ENCODE peak calls at places on chromosomes 12 and 14, in four cellular contexts. One of them, this sample, is unnamed. For H3K4me1, the result is how much of the 10 kb centered on the place peaks cover.

GRCh38 chr14:91752956-91753355 is 21.1 kb upstream of the CATSPERB start:
- DNase-seq in gastrocnemius medialis: no peak
- DNase-seq in cardiac muscle cell: no peak
- DNase-seq in body of pancreas: no peak
- DNase-seq in this sample: no peak

GRCh38 chr12:49041881-49042484 is 18.6 kb downstream of the KMT2D start:
- DNase-seq in gastrocnemius medialis: no peak
- DNase-seq in cardiac muscle cell: no peak
- DNase-seq in body of pancreas: no peak
- DNase-seq in this sample: no peak

GRCh38 chr12:113497709-113498108 is 26.0 kb upstream of the LHX5 start:
- DNase-seq in gastrocnemius medialis: no peak
- DNase-seq in cardiac muscle cell: no peak
- DNase-seq in body of pancreas: no peak
- DNase-seq in this sample: no peak

GRCh38 chr14:89531661-89532335 is 114.8 kb upstream of the FOXN3 start:
- DNase-seq in gastrocnemius medialis: no peak
- DNase-seq in cardiac muscle cell: no peak
- DNase-seq in body of pancreas: no peak
- DNase-seq in this sample: no peak

GRCh38 chr12:51900323-51900889 is 6.9 kb upstream of the ACVRL1 start:
- DNase-seq in gastrocnemius medialis: no peak
- DNase-seq in cardiac muscle cell: no peak
- DNase-seq in body of pancreas: no peak
- DNase-seq in this sample: no peak

GRCh38 chr14:104868811-104869572 is 3.9 kb downstream of the CEP170B start:
- DNase-seq in gastrocnemius medialis: no peak
- DNase-seq in cardiac muscle cell: no peak
- DNase-seq in body of pancreas: peak
- DNase-seq in this sample: no peak

GRCh38 chr14:103140316-103141109 is 17.3 kb downstream of the TNFAIP2 start:
- DNase-seq in gastrocnemius medialis: no peak
- DNase-seq in cardiac muscle cell: no peak
- DNase-seq in body of pancreas: peak
- DNase-seq in this sample: no peak

GRCh38 chr12:109580684-109581333 is 7.2 kb downstream of the MVK start:
- DNase-seq in gastrocnemius medialis: no peak
- DNase-seq in cardiac muscle cell: no peak
- DNase-seq in body of pancreas: no peak
- DNase-seq in this sample: no peak

GRCh38 chr12:7493006-7493405 is 10.6 kb downstream of the CD163 start:
- DNase-seq in gastrocnemius medialis: no peak
- DNase-seq in cardiac muscle cell: no peak
- DNase-seq in body of pancreas: no peak
- DNase-seq in this sample: no peak

GRCh38 chr14:104968541-104969401 is 9.4 kb downstream of the AHNAK2 start:
- DNase-seq in gastrocnemius medialis: peak
- DNase-seq in cardiac muscle cell: no peak
- DNase-seq in body of pancreas: no peak
- DNase-seq in this sample: no peak

GRCh38 chr14:92389598-92390126 is 66.7 kb downstream of the SLC24A4 start:
- DNase-seq in gastrocnemius medialis: no peak
- DNase-seq in cardiac muscle cell: no peak
- DNase-seq in body of pancreas: no peak
- DNase-seq in this sample: no peak

GRCh38 chr14:95097385-95097784 is 59.9 kb downstream of the DICER1 start:
- DNase-seq in gastrocnemius medialis: no peak
- DNase-seq in cardiac muscle cell: no peak
- DNase-seq in body of pancreas: no peak
- DNase-seq in this sample: no peak

GRCh38 chr12:106126441-106127288 is 12.1 kb downstream of the NUAK1 start:
- DNase-seq in gastrocnemius medialis: peak
- DNase-seq in cardiac muscle cell: no peak
- DNase-seq in body of pancreas: no peak
- DNase-seq in this sample: no peak

GRCh38 chr12:92987362-92987761 is 58.3 kb upstream of the EEA1 start:
- DNase-seq in gastrocnemius medialis: no peak
- DNase-seq in cardiac muscle cell: peak
- DNase-seq in body of pancreas: peak
- DNase-seq in this sample: no peak

GRCh38 chr14:91453744-91454143 is 36.1 kb upstream of the CCDC88C start:
- DNase-seq in gastrocnemius medialis: no peak
- DNase-seq in cardiac muscle cell: no peak
- DNase-seq in body of pancreas: no peak
- DNase-seq in this sample: no peak

GRCh38 chr14:35220920-35221319 is 71.3 kb upstream of the PSMA6 start:
- DNase-seq in gastrocnemius medialis: no peak
- DNase-seq in cardiac muscle cell: no peak
- DNase-seq in body of pancreas: no peak
- DNase-seq in this sample: no peak

GRCh38 chr14:104503691-104504090 is 75.9 kb upstream of the C14orf180 start:
- DNase-seq in gastrocnemius medialis: no peak
- DNase-seq in cardiac muscle cell: no peak
- DNase-seq in body of pancreas: no peak
- DNase-seq in this sample: no peak

GRCh38 chr14:101004954-101005353 is 101.4 kb upstream of the RTL1 start:
- DNase-seq in gastrocnemius medialis: no peak
- DNase-seq in cardiac muscle cell: no peak
- DNase-seq in body of pancreas: no peak
- DNase-seq in this sample: no peak

GRCh38 chr12:57983150-57983857 is 41.9 kb downstream of the ATP23 start:
- DNase-seq in gastrocnemius medialis: no peak
- DNase-seq in cardiac muscle cell: peak
- DNase-seq in body of pancreas: peak
- DNase-seq in this sample: no peak

GRCh38 chr12:116990971-116991966 is 80.5 kb downstream of the FBXW8 start:
- DNase-seq in gastrocnemius medialis: no peak
- DNase-seq in cardiac muscle cell: no peak
- DNase-seq in body of pancreas: no peak
- DNase-seq in this sample: no peak

GRCh38 chr14:89125216-89125615 is 291.8 kb downstream of the FOXN3 start:
- DNase-seq in gastrocnemius medialis: no peak
- DNase-seq in cardiac muscle cell: no peak
- DNase-seq in body of pancreas: no peak
- DNase-seq in this sample: no peak

GRCh38 chr12:92603741-92604432 is 98.9 kb upstream of the PLEKHG7 start:
- DNase-seq in gastrocnemius medialis: no peak
- DNase-seq in cardiac muscle cell: no peak
- DNase-seq in body of pancreas: no peak
- DNase-seq in this sample: no peak

DNA sequence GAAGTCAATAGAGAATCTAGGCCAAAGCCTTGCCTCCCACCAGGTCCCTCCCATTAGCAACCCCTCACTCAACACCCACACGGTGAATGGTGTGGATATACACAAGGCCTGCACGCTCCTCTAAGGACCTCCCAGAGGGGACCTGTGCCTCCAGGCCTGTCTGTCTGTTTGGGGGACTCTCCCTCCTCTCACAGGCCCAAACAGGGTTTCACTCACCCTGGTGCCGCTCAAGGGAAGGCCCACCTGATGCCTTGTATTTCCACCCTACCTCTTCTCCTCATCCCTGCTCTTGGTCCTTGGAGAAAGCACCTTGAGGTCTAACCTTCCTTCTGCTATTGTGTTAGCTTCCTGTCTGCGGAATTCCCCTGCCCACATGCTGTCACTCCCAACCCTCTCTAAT is 4.4 kb downstream of the SDR9C7 start:
- DNase-seq in gastrocnemius medialis: no peak
- DNase-seq in cardiac muscle cell: no peak
- DNase-seq in body of pancreas: no peak
- DNase-seq in this sample: no peak
- TF ChIP-seq CTCF in gastrocnemius medialis: no peak
- TF ChIP-seq CTCF in cardiac muscle cell: no peak
- TF ChIP-seq CTCF in body of pancreas: no peak
- TF ChIP-seq CTCF in this sample: no peak

GRCh38 chr14:68637106-68638021 is 155.5 kb downstream of the ZFP36L1 start:
- DNase-seq in gastrocnemius medialis: no peak
- DNase-seq in cardiac muscle cell: no peak
- DNase-seq in body of pancreas: no peak
- DNase-seq in this sample: no peak
- H3K27ac ChIP-seq in gastrocnemius medialis: peak
- H3K27ac ChIP-seq in cardiac muscle cell: peak
- H3K27ac ChIP-seq in body of pancreas: no peak
- H3K27ac ChIP-seq in this sample: peak

GRCh38 chr12:46456356-46457334 is 84.1 kb upstream of the SLC38A2 start:
- DNase-seq in gastrocnemius medialis: no peak
- DNase-seq in cardiac muscle cell: no peak
- DNase-seq in body of pancreas: no peak
- DNase-seq in this sample: no peak

GRCh38 chr12:46459111-46459510 is 86.5 kb upstream of the SLC38A2 start:
- DNase-seq in gastrocnemius medialis: no peak
- DNase-seq in cardiac muscle cell: no peak
- DNase-seq in body of pancreas: no peak
- DNase-seq in this sample: no peak

GRCh38 chr12:46458500-46459106 is 86.0 kb upstream of the SLC38A2 start:
- DNase-seq in gastrocnemius medialis: no peak
- DNase-seq in cardiac muscle cell: no peak
- DNase-seq in body of pancreas: no peak
- DNase-seq in this sample: no peak

GRCh38 chr12:46459881-46460545 is 87.4 kb upstream of the SLC38A2 start:
- DNase-seq in gastrocnemius medialis: no peak
- DNase-seq in cardiac muscle cell: no peak
- DNase-seq in body of pancreas: no peak
- DNase-seq in this sample: no peak

DNA sequence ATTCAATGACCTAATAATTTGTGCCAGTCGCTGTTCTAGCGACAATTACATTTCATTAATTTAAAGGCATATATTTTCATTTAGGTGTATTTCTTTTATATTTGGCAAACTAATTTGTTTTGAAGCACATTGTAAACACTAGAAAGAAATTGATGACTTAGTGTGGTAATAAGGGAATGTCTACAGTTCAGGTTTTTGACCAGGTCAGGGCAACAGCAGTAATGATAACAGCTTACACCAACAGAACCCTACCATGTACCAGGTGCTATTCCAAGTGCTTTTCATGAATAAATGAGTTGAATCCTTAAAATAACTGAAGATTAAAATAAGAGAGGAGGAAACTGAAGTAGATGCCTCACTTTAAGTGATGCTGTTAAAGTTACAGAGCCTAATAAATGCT is 85.4 kb upstream of the SLC38A2 start:
- DNase-seq in gastrocnemius medialis: no peak
- DNase-seq in cardiac muscle cell: no peak
- DNase-seq in body of pancreas: no peak
- DNase-seq in this sample: no peak
- H3K4me1 ChIP-seq in gastrocnemius medialis: half or more
- H3K4me1 ChIP-seq in cardiac muscle cell: under half
- H3K4me1 ChIP-seq in body of pancreas: under half
- H3K4me1 ChIP-seq in this sample: under half

GRCh38 chr12:16849473-16849872 is 243.5 kb upstream of the LMO3 start:
- DNase-seq in gastrocnemius medialis: no peak
- DNase-seq in cardiac muscle cell: no peak
- DNase-seq in body of pancreas: no peak
- DNase-seq in this sample: no peak

DNA sequence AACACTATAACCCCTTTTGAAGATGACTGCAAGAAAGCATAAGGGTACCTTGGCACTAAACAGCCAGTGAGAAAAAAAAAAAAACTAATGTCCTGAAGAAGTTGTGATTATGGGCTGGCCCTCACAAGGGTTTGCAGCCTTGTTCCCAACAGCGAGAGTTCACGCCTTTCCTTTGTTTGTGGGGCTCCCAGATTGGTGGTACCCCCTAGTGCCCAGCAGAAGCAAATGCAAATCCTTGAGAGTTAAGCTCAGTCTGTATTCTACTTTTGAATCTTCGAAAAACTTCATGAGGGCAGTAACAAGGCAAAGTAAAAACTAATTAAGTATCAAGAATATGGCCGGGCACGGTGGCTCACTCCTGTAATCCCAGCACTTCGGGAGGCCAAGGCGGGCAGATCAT is 238.9 kb upstream of the LMO3 start:
- DNase-seq in gastrocnemius medialis: no peak
- DNase-seq in cardiac muscle cell: no peak
- DNase-seq in body of pancreas: peak
- DNase-seq in this sample: no peak
- TF ChIP-seq CTCF in gastrocnemius medialis: no peak
- TF ChIP-seq CTCF in cardiac muscle cell: no peak
- TF ChIP-seq CTCF in body of pancreas: no peak
- TF ChIP-seq CTCF in this sample: no peak

DNA sequence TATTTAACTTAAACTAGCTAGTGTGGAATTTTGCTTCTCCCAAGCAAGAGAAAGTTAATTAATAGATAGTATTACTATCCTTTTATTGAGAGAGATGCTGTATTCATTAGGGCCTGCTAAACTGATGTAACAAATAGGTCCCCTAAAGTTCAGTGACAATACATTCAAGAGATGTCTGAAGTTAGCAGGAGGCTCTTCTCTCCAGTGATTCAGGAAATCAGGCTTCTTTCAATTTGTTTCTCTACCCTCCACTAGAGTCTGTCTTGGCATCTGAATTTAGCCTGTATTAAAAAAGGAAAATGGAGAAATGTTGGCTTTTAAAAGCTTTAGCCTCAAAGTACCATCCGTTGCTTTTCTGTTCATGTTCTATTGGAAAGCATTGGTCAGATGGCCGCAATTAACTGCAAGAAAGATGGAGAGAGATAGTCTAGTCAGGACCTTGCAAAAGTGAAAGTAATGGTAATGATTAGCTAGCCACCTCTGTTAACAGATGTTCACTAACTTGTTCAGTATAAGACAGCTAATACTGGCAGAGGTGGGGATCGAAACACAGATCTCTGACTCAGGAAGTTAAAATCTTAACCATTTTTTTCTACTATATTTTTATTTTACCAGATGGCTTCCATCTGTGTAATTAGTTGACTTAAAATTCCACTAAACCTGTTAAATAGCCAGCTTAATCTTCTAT is 786.8 kb downstream of the TMTC2 start:
- DNase-seq in gastrocnemius medialis: no peak
- DNase-seq in cardiac muscle cell: no peak
- DNase-seq in body of pancreas: no peak
- DNase-seq in this sample: no peak
- H3K27ac ChIP-seq in gastrocnemius medialis: no peak
- H3K27ac ChIP-seq in cardiac muscle cell: peak
- H3K27ac ChIP-seq in body of pancreas: no peak
- H3K27ac ChIP-seq in this sample: no peak

This sample was measured in thoracic aorta.